ENCODE peak calls at places on chromosomes 3 and 15, in seven cellular contexts. Z is mesothelial cell of epicardium, O is astrocyte of the spinal cord, W is left ventricle myocardium inferior, P is body of pancreas, C is cardiac fibroblast, V is stomach. Q is an unnamed sample.
A peak's percentile ranks its signal among the peaks of the same experiment; 100 is the strongest.

GRCh38 chr3:144989756-144990155 is 1018.1 kb downstream of the DIPK2A start:
- DNase-seq in Z (no peak), O (no peak), W (no peak), P (no peak), C (peak; percentile 6), V (no peak), Q (no peak)

GRCh38 chr15:45179221-45179985 is 8.4 kb downstream of the SHF start:
- DNase-seq in Z (no peak), O (no peak), W (no peak), P (peak; percentile 42), C (no peak), V (peak; percentile 59), Q (no peak)

GRCh38 chr3:104519968-104520655 is 846.6 kb upstream of the ALCAM start:
- DNase-seq in Z (no peak), O (no peak), W (no peak), P (no peak), C (no peak), V (no peak), Q (no peak)

GRCh38 chr15:91311986-91312385 is 211.9 kb downstream of the SV2B start:
- DNase-seq in Z (no peak), O (no peak), W (no peak), P (no peak), C (no peak), V (no peak), Q (no peak)

GRCh38 chr3:109224333-109224732 is 87.8 kb downstream of the C3orf85 start:
- DNase-seq in Z (no peak), O (no peak), W (no peak), P (peak; percentile 27), C (no peak), V (peak; percentile 42), Q (no peak)

GRCh38 chr3:64129106-64129505 is 96.2 kb downstream of the PRICKLE2 start:
- DNase-seq in Z (no peak), O (no peak), W (no peak), P (no peak), C (no peak), V (no peak), Q (no peak)

GRCh38 chr3:150905766-150906165 is 527 bp upstream of the MINDY4B start:
- DNase-seq in Z (no peak), O (no peak), W (no peak), P (no peak), C (no peak), V (no peak), Q (no peak)

GRCh38 chr3:16286161-16286560 is 21.1 kb downstream of the OXNAD1 start:
- DNase-seq in Z (no peak), O (no peak), W (no peak), P (peak; percentile 18), C (no peak), V (no peak), Q (no peak)

GRCh38 chr15:60442031-60442665 is 36.8 kb downstream of the ICE2 start:
- DNase-seq in Z (no peak), O (no peak), W (no peak), P (no peak), C (no peak), V (no peak), Q (no peak)

GRCh38 chr15:70100495-70101331 is 3.0 kb upstream of the TLE3 start:
- DNase-seq in Z (peak; percentile 76), O (peak; percentile 39), W (peak; percentile 39), P (peak; percentile 51), C (peak; percentile 90), V (peak; percentile 63), Q (no peak)
- TF ChIP-seq CTCF in Z (peak; percentile 49), O (peak; percentile 45), W (peak; percentile 52), P (peak; percentile 32), C (peak; percentile 27), V (no peak), Q (peak; percentile 35)

GRCh38 chr3:170021083-170021482 is 16.7 kb upstream of the GPR160 start:
- DNase-seq in Z (no peak), O (no peak), W (no peak), P (no peak), C (peak; percentile 10), V (no peak), Q (no peak)
- TF ChIP-seq CTCF in Z (no peak), O (peak; percentile 15), W (peak; percentile 39), P (no peak), C (peak; percentile 28), V (no peak), Q (no peak)

DNA sequence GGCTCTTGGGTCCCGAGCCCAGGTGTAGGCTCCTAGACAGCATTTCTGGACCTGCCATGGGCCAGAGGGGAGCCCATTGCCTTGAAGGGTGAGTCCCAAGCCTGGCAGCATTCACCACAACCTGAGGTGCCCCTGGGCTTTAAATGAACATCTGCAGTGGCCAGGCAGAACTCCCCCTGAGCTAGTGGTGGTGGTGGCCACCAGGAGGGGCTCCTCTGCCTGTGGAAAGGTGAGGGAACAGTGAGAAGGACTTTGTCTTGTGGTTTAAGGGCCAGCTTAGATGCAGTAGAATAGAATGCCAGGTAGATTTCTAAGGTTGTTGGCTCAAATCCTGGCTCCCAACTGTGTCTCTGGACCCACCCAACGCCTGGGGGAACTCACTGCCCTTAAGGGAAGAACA is 55.6 kb downstream of the CASR start:
- DNase-seq in Z (no peak), O (no peak), W (no peak), P (no peak), C (no peak), V (no peak), Q (no peak)
- TF ChIP-seq CTCF in Z (no peak), O (no peak), W (no peak), P (no peak), C (no peak), V (no peak), Q (no peak)

DNA sequence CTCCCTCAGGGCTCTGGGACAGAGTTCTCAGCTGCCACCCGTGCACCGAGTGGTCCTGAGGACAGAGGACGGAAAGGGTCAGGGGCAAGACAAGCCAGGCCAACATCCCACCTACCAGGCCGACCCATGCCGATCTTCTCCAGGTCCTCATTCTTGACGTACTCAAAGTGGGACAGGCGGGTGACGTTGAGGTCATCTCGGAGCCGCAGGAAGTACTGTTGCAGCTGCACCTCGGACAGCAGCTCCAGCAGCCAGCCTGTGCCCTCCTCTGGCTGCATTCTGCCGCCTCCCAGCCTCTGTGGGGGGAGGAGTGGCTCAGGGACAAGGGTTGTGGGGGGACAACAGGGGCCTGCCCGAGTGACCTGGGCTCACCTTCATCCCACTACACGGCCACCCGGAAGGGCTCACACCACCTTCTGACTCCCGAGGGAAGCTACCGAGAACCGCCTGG is 20.0 kb downstream of the TNK2 start:
- DNase-seq in Z (no peak), O (no peak), W (no peak), P (no peak), C (no peak), V (no peak), Q (no peak)
- TF ChIP-seq CTCF in Z (no peak), O (no peak), W (no peak), P (no peak), C (no peak), V (no peak), Q (no peak)

GRCh38 chr15:101269479-101270223 is 7.6 kb downstream of the SELENOS start:
- DNase-seq in Z (no peak), O (no peak), W (no peak), P (peak; percentile 32), C (peak; percentile 49), V (no peak), Q (no peak)
- TF ChIP-seq CTCF in Z (no peak), O (peak; percentile 52), W (peak; percentile 64), P (peak; percentile 39), C (peak; percentile 57), V (no peak), Q (peak; percentile 22)

GRCh38 chr15:32747886-32748285 is 30.1 kb downstream of the GREM1 start:
- DNase-seq in Z (no peak), O (no peak), W (no peak), P (no peak), C (no peak), V (no peak), Q (no peak)

GRCh38 chr15:32743411-32744145 is 25.8 kb downstream of the GREM1 start:
- DNase-seq in Z (no peak), O (no peak), W (no peak), P (no peak), C (peak; percentile 55), V (no peak), Q (no peak)

GRCh38 chr15:32750981-32751380 is 33.2 kb downstream of the GREM1 start:
- DNase-seq in Z (no peak), O (no peak), W (no peak), P (no peak), C (no peak), V (no peak), Q (no peak)

DNA sequence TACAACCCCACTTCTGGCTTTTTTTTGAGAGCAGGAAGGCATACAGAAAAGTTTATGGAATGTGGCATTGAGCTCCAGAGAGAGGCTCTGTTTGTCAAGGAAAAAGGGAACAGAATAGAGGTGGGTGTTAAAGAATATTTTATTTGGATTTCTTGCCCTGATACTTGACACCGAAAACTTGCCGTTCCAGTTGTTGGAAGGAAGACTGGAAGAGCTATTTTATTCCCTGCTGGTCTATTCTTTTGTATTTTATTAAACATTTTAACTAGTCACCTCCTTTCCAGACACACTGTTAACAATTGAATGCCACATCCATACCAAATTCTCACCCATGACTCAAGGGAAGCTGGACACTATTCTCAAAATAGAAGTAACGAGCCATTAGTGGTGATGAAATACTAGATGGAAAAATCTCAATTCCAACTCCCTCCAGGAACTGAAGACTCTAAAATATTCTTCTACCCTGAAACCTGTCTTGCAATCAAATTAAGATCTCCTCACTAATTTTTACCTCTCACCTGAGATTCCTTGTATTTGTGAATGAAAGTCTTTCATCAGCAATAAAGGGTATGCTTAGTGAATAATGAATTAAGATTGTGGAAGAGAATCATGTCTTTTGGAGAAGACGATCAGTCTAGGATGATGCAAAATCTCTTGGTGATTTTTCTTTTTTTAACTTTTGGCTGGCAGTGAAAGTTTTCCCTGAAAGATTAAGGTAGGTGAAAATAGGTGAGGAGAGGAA is 28.5 kb downstream of the GREM1 start:
- DNase-seq in Z (no peak), O (no peak), W (no peak), P (no peak), C (no peak), V (no peak), Q (no peak)
- TF ChIP-seq CTCF in Z (no peak), O (no peak), W (no peak), P (no peak), C (no peak), V (no peak), Q (no peak)

GRCh38 chr15:100770781-100771584 is 108.6 kb upstream of the ALDH1A3 start:
- DNase-seq in Z (no peak), O (no peak), W (no peak), P (no peak), C (no peak), V (no peak), Q (no peak)

GRCh38 chr15:100768501-100768931 is 111.1 kb upstream of the ALDH1A3 start:
- DNase-seq in Z (no peak), O (no peak), W (no peak), P (no peak), C (no peak), V (no peak), Q (no peak)

GRCh38 chr15:100769975-100770340 is 109.7 kb upstream of the ALDH1A3 start:
- DNase-seq in Z (no peak), O (no peak), W (no peak), P (no peak), C (no peak), V (no peak), Q (no peak)

GRCh38 chr15:100767002-100767825 is 112.4 kb upstream of the ALDH1A3 start:
- DNase-seq in Z (peak; percentile 34), O (no peak), W (no peak), P (no peak), C (no peak), V (no peak), Q (no peak)

GRCh38 chr15:100769043-100769974 is 110.3 kb upstream of the ALDH1A3 start:
- DNase-seq in Z (peak; percentile 36), O (no peak), W (no peak), P (no peak), C (no peak), V (no peak), Q (no peak)
- TF ChIP-seq CTCF in Z (no peak), O (no peak), W (no peak), P (no peak), C (no peak), V (no peak), Q (no peak)